ENCODE peak calls at places on chromosomes 2 and 18, in four cellular contexts. L, F, B and H are unnamed samples. For H3K4me1, the result is how much of the 10 kb centered on the place peaks cover.

GRCh38 chr2:241271641-241272297 is 43.7 kb downstream of the HDLBP start:
- DNase-seq in L (peak), F (peak), B (peak), H (peak)

GRCh38 chr2:14516844-14517243 is 115.7 kb upstream of the LRATD1 start:
- DNase-seq in L (no peak), F (peak), B (no peak), H (no peak)

GRCh38 chr2:20103514-20103913 is 52.1 kb upstream of the LAPTM4A start:
- DNase-seq in L (no peak), F (no peak), B (no peak), H (peak)

GRCh38 chr2:219107837-219108236 is 47.1 kb upstream of the IHH start:
- DNase-seq in L (no peak), F (no peak), B (no peak), H (no peak)

GRCh38 chr2:224927671-224928173 is 114.5 kb downstream of the DOCK10 start:
- DNase-seq in L (no peak), F (no peak), B (no peak), H (no peak)

GRCh38 chr2:23434721-23435121 is 49.7 kb downstream of the KLHL29 start:
- DNase-seq in L (no peak), F (no peak), B (peak), H (peak)

GRCh38 chr2:227447606-227448005 is 24.4 kb upstream of the AGFG1 start:
- DNase-seq in L (no peak), F (no peak), B (no peak), H (no peak)

GRCh38 chr2:217787160-217787877 is 215.5 kb downstream of the TNS1 start:
- DNase-seq in L (no peak), F (no peak), B (no peak), H (no peak)

GRCh38 chr2:148922776-148923175 is 47.7 kb downstream of the KIF5C start:
- DNase-seq in L (no peak), F (no peak), B (no peak), H (no peak)

GRCh38 chr2:128446866-128447537 is 128.3 kb upstream of the HS6ST1 start:
- DNase-seq in L (peak), F (no peak), B (peak), H (no peak)

GRCh38 chr2:216545359-216545758 is 46.7 kb downstream of the RPL37A start:
- DNase-seq in L (no peak), F (no peak), B (no peak), H (no peak)

GRCh38 chr2:133369896-133370295 is 198.4 kb downstream of the NCKAP5 start:
- DNase-seq in L (no peak), F (no peak), B (no peak), H (no peak)

GRCh38 chr2:150122871-150123588 is 364.4 kb downstream of the RND3 start:
- DNase-seq in L (no peak), F (no peak), B (no peak), H (no peak)

GRCh38 chr2:8638327-8638726 is 43.5 kb upstream of the ID2 start:
- DNase-seq in L (no peak), F (no peak), B (peak), H (no peak)

GRCh38 chr2:24009680-24010476 is at the start of gene MFSD2B:
- DNase-seq in L (no peak), F (no peak), B (no peak), H (no peak)

GRCh38 chr2:37671013-37671815 is at the start of gene CDC42EP3:
- DNase-seq in L (peak), F (no peak), B (peak), H (peak)

GRCh38 chr2:222256250-222256649 is 42.5 kb downstream of the PAX3 start:
- DNase-seq in L (no peak), F (no peak), B (no peak), H (no peak)

GRCh38 chr18:53268455-53268854 is 928.5 kb downstream of the DCC start:
- DNase-seq in L (no peak), F (no peak), B (no peak), H (no peak)

GRCh38 chr2:143476421-143477084 is 347.3 kb downstream of the ARHGAP15 start:
- DNase-seq in L (no peak), F (no peak), B (no peak), H (no peak)

GRCh38 chr2:15363142-15363541 is 198.0 kb downstream of the NBAS start:
- DNase-seq in L (no peak), F (peak), B (no peak), H (no peak)

GRCh38 chr2:54599914-54600313 is 123.5 kb upstream of the EML6 start:
- DNase-seq in L (no peak), F (no peak), B (peak), H (peak)

DNA sequence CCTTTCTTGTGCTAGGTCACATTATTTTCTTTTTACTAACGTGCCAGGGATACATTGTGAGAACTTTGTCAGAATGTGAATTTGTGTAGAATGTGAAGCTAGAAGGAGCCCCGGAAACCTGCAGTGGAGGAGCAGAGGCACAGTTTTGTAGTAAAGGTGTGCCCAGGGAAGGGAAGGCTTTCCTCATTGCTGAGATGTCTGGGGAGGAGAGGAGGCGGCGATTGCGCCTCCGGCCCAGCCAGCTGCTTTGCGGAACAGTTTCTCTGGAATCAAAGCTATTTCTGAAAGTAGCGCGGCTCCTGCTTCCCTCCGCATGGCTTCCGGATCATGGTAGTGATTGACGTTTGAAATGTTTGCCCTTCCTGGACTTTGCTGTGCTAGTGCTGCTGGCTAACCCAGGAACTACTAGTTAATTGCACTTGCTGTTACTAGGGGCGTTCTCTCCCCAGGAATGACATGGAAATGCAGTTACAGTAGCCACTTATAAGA is 83.1 kb upstream of the RBM44 start:
- DNase-seq in L (peak), F (no peak), B (no peak), H (no peak)
- H3K4me1 ChIP-seq in L (under half), F (under half), B (under half), H (under half)

DNA sequence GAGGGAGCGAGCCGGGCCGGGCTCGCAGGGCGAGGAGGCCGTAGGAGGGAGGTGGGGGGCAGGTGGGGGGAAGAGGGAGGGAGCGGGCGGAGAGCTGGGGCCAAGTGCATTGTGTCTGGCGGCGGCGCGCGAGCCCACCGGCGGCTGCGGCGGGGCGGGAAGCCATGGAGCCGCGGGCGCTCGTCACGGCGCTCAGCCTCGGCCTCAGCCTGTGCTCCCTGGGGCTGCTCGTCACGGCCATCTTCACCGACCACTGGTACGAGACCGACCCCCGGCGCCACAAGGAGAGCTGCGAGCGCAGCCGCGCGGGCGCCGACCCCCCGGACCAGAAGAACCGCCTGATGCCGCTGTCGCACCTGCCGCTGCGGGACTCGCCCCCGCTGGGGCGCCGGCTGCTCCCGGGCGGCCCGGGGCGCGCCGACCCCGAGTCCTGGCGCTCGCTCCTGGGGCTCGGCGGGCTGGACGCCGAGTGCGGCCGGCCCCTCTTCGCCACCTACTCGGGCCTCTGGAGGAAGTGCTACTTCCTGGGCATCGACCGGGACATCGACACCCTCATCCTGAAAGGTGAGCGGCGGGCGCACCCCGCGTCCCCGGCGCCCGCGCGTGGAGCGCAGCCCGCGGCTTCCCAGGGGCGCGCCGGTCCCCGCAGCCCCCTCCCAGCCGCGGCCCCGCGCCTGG is at the start of gene TMEM178A:
- DNase-seq in L (peak), F (no peak), B (peak), H (no peak)
- H3K27ac ChIP-seq in L (no peak), F (no peak), B (no peak), H (no peak)

DNA sequence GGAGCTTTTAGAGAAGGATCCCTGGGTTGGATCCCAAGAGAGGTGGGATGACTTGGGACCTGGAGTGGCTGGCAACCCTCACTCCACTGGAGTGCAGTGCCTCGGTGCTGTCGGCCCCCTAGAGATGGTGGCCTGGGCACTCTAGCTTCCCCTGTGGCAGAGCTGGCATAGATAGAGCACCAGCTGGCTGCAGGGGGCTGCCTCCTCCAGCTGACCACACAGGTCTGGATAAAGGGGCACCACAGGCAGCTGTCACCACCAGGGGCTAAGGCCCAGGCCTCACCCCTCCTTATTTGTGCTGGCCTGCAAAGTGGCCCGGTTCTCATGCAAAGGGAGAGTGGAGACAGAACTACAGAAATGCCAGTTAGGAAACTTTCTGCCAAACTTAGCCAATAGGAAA is 74.3 kb downstream of the ZBTB7C start:
- DNase-seq in L (no peak), F (no peak), B (peak), H (no peak)
- H3K4me1 ChIP-seq in L (under half), F (under half), B (under half), H (under half)

DNA sequence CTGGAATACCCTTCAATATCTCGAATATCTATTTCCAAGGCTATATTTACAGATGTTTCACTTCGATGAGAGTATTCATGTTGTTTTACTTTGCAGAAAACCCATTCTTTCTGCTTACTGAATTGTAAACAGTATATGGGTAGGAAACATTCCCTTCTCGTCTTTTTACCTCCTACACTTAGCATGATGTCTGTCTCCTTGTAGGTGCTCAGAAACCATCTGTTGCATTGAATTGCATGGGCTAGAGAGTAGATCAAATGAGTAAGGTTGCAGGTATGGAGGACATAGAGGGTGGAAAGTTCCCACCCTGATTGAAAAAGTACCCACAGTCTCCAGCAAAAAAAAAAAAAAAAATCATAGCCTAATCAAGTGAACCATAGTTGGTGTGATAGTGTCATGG is 1.8 kb downstream of the CYTIP start:
- DNase-seq in L (no peak), F (no peak), B (no peak), H (no peak)
- H3K27ac ChIP-seq in L (no peak), F (no peak), B (no peak), H (no peak)

GRCh38 chr2:173231042-173231441 is 123.6 kb upstream of the CDCA7 start:
- DNase-seq in L (no peak), F (no peak), B (no peak), H (no peak)
- H3K4me1 ChIP-seq in L (under half), F (under half), B (under half), H (under half)

GRCh38 chr2:232609607-232610006 is 23.8 kb upstream of the EFHD1 start:
- DNase-seq in L (no peak), F (peak), B (no peak), H (no peak)
- H3K27ac ChIP-seq in L (no peak), F (peak), B (no peak), H (no peak)